ENCODE peak calls at places on chromosome 1, in eight cellular contexts. K is NCI-H2081; B is progenitor cell of endocrine pancreas; X is T-cell; D is nucleus accumbens; Y is CD4-positive, alpha-beta T cell; S is HTR-8/SVneo; F is activated T-helper 1 cell treated with Interleukin-2 at 50 U/mL for 16 hours. H is an unnamed sample.

GRCh38 chr1:29275435-29275834 is 39.1 kb downstream of the PTPRU start:
- DNase-seq in K (no peak), B (no peak), X (no peak), D (no peak), Y (no peak), S (no peak), F (no peak), H (no peak)

GRCh38 chr1:44239337-44239960 is 26.2 kb downstream of the DMAP1 start:
- DNase-seq in K (no peak), B (no peak), X (no peak), D (no peak), Y (no peak), S (peak), F (no peak), H (no peak)

GRCh38 chr1:9399510-9400424 is 107.1 kb downstream of the SPSB1 start:
- DNase-seq in K (peak), B (no peak), X (no peak), D (peak), Y (no peak), S (no peak), F (no peak), H (peak)

GRCh38 chr1:43705334-43705733 is 2.0 kb upstream of the ST3GAL3 start:
- DNase-seq in K (no peak), B (no peak), X (no peak), D (no peak), Y (no peak), S (no peak), F (no peak), H (no peak)

GRCh38 chr1:37125295-37125694 is 91.0 kb upstream of the GRIK3 start:
- DNase-seq in K (no peak), B (no peak), X (no peak), D (no peak), Y (no peak), S (no peak), F (no peak), H (no peak)

GRCh38 chr1:226457307-226457712 is 49.4 kb upstream of the PARP1 start:
- DNase-seq in K (no peak), B (no peak), X (peak), D (no peak), Y (peak), S (no peak), F (peak), H (no peak)

GRCh38 chr1:181139631-181140051 is 51.1 kb downstream of the IER5 start:
- DNase-seq in K (no peak), B (no peak), X (no peak), D (no peak), Y (no peak), S (peak), F (no peak), H (no peak)

GRCh38 chr1:169090308-169090899 is 16.1 kb upstream of the ATP1B1 start:
- DNase-seq in K (no peak), B (no peak), X (no peak), D (no peak), Y (no peak), S (no peak), F (no peak), H (no peak)

GRCh38 chr1:228837817-228838716 is 102.8 kb downstream of the RHOU start:
- DNase-seq in K (no peak), B (peak), X (no peak), D (no peak), Y (no peak), S (peak), F (no peak), H (no peak)

GRCh38 chr1:243501002-243501401 is 245.2 kb downstream of the SDCCAG8 start:
- DNase-seq in K (no peak), B (no peak), X (no peak), D (no peak), Y (no peak), S (no peak), F (no peak), H (peak)

GRCh38 chr1:5855196-5855897 is 136.9 kb downstream of the NPHP4 start:
- DNase-seq in K (no peak), B (no peak), X (no peak), D (no peak), Y (no peak), S (no peak), F (no peak), H (no peak)

GRCh38 chr1:107514841-107515240 is 374.0 kb downstream of the NTNG1 start:
- DNase-seq in K (no peak), B (no peak), X (no peak), D (no peak), Y (no peak), S (no peak), F (no peak), H (no peak)

GRCh38 chr1:89556716-89557442 is 32.2 kb downstream of the LRRC8B start:
- DNase-seq in K (no peak), B (no peak), X (no peak), D (no peak), Y (no peak), S (no peak), F (no peak), H (no peak)

GRCh38 chr1:157113631-157114030 is 14.0 kb upstream of the ETV3L start:
- DNase-seq in K (no peak), B (no peak), X (no peak), D (no peak), Y (no peak), S (no peak), F (no peak), H (no peak)

GRCh38 chr1:8281843-8282509 is 35.9 kb upstream of the SLC45A1 start:
- DNase-seq in K (no peak), B (no peak), X (no peak), D (no peak), Y (no peak), S (no peak), F (no peak), H (no peak)

GRCh38 chr1:31778763-31779488 is 14.8 kb upstream of the ADGRB2 start:
- DNase-seq in K (no peak), B (no peak), X (no peak), D (no peak), Y (no peak), S (no peak), F (no peak), H (no peak)

GRCh38 chr1:58477390-58477789 is 69.1 kb downstream of the OMA1 start:
- DNase-seq in K (no peak), B (no peak), X (no peak), D (no peak), Y (no peak), S (no peak), F (no peak), H (no peak)

GRCh38 chr1:58883037-58883887 is 99.4 kb upstream of the JUN start:
- DNase-seq in K (peak), B (no peak), X (no peak), D (no peak), Y (no peak), S (peak), F (no peak), H (no peak)

GRCh38 chr1:31714442-31715096 is 10.8 kb upstream of the COL16A1 start:
- DNase-seq in K (no peak), B (peak), X (no peak), D (no peak), Y (peak), S (no peak), F (no peak), H (no peak)

GRCh38 chr1:44237721-44238457 is 24.6 kb downstream of the DMAP1 start:
- DNase-seq in K (no peak), B (peak), X (peak), D (peak), Y (no peak), S (peak), F (no peak), H (peak)

GRCh38 chr1:2152914-2153313 is 41.7 kb downstream of the FAAP20 start:
- DNase-seq in K (no peak), B (no peak), X (peak), D (peak), Y (no peak), S (no peak), F (no peak), H (peak)

GRCh38 chr1:201774224-201774982 is 54.6 kb upstream of the IPO9 start:
- DNase-seq in K (no peak), B (no peak), X (no peak), D (no peak), Y (no peak), S (no peak), F (no peak), H (no peak)

GRCh38 chr1:59233444-59233843 is 63.5 kb upstream of the FGGY start:
- DNase-seq in K (no peak), B (no peak), X (no peak), D (no peak), Y (no peak), S (no peak), F (no peak), H (no peak)

GRCh38 chr1:38656741-38657140 is 202.8 kb downstream of the RRAGC start:
- DNase-seq in K (no peak), B (no peak), X (no peak), D (no peak), Y (no peak), S (no peak), F (no peak), H (no peak)

GRCh38 chr1:20666804-20667203 is 5.6 kb upstream of the DDOST start:
- DNase-seq in K (no peak), B (no peak), X (no peak), D (no peak), Y (no peak), S (peak), F (no peak), H (no peak)

GRCh38 chr1:150165622-150166612 is 16.2 kb downstream of the PLEKHO1 start:
- DNase-seq in K (peak), B (no peak), X (no peak), D (no peak), Y (peak), S (no peak), F (no peak), H (no peak)

GRCh38 chr1:203426870-203427269 is 48.7 kb upstream of the PRELP start:
- DNase-seq in K (no peak), B (no peak), X (no peak), D (no peak), Y (no peak), S (no peak), F (no peak), H (no peak)

GRCh38 chr1:22826630-22827580 is 116.3 kb downstream of the EPHB2 start:
- DNase-seq in K (peak), B (peak), X (no peak), D (no peak), Y (no peak), S (no peak), F (no peak), H (no peak)

GRCh38 chr1:210364479-210364878 is 35.8 kb downstream of the HHAT start:
- DNase-seq in K (no peak), B (no peak), X (no peak), D (peak), Y (no peak), S (no peak), F (no peak), H (peak)